ENCODE peak calls at places on chromosome 5, in ten cellular contexts. R, V, F, P, T, X, E, H, C and K are unnamed samples.

GRCh38 chr5:115126303-115126702 is 43.4 kb downstream of the TRIM36 start:
- DNase-seq in T (no peak), P (no peak), X (no peak), H (no peak), V (no peak), C (no peak), E (no peak), R (no peak), F (no peak), K (no peak)

GRCh38 chr5:96876292-96876850 is at the start of gene ERAP2:
- DNase-seq in E (no peak), X (no peak), R (peak; percentile 87), P (no peak), T (no peak), C (no peak), F (peak; percentile 51), H (no peak), V (no peak), K (no peak)

GRCh38 chr5:132471006-132471907 is 19.3 kb downstream of the IRF1 start:
- DNase-seq in C (no peak), R (no peak), H (peak; percentile 12), P (peak; percentile 45), F (no peak), V (no peak), T (no peak), X (no peak), E (peak; percentile 45), K (peak; percentile 19)

GRCh38 chr5:58072202-58072791 is 387.6 kb downstream of the PLK2 start:
- DNase-seq in P (no peak), V (no peak), X (no peak), T (no peak), F (no peak), E (no peak), R (no peak), H (no peak), C (no peak), K (no peak)

GRCh38 chr5:14066326-14066725 is 76.8 kb upstream of the TRIO start:
- DNase-seq in X (no peak), F (peak; percentile 17), C (no peak), V (no peak), P (no peak), H (no peak), E (no peak), T (no peak), R (no peak), K (no peak)

GRCh38 chr5:147690595-147690994 is 91.9 kb downstream of the JAKMIP2 start:
- DNase-seq in C (no peak), E (no peak), P (no peak), R (peak; percentile 71), T (no peak), H (no peak), V (peak; percentile 31), F (peak; percentile 50), X (no peak), K (no peak)

GRCh38 chr5:39478851-39479250 is 54.1 kb upstream of the DAB2 start:
- DNase-seq in V (no peak), H (no peak), X (no peak), E (no peak), C (no peak), P (no peak), F (no peak), R (no peak), T (no peak), K (no peak)

GRCh38 chr5:15008476-15008875 is 136.9 kb upstream of the ANKH start:
- DNase-seq in R (no peak), E (peak; percentile 94), P (peak; percentile 92), C (peak; percentile 95), V (peak; percentile 85), H (peak; percentile 88), T (peak; percentile 95), F (peak; percentile 96), X (peak; percentile 92), K (peak; percentile 98)

GRCh38 chr5:179287071-179287470 is 58.2 kb downstream of the ADAMTS2 start:
- DNase-seq in F (no peak), V (no peak), P (no peak), X (peak; percentile 13), H (peak; percentile 58), C (no peak), R (no peak), T (no peak), E (no peak), K (peak; percentile 76)

GRCh38 chr5:144191998-144192397 is 21.3 kb downstream of the KCTD16 start:
- DNase-seq in V (peak; percentile 65), H (no peak), F (peak; percentile 75), X (no peak), E (no peak), R (peak; percentile 91), T (no peak), C (no peak), P (no peak), K (no peak)

GRCh38 chr5:138305797-138306196 is 25.8 kb downstream of the CDC25C start:
- DNase-seq in C (no peak), V (no peak), T (no peak), F (peak; percentile 57), P (peak; percentile 86), H (peak; percentile 72), E (peak; percentile 62), R (peak; percentile 53), X (peak; percentile 72), K (no peak)

GRCh38 chr5:2960309-2960708 is 208.8 kb upstream of the IRX2 start:
- DNase-seq in H (no peak), F (no peak), E (no peak), C (no peak), X (no peak), R (no peak), V (no peak), T (no peak), P (no peak), K (no peak)

GRCh38 chr5:157800109-157800508 is 56.6 kb downstream of the LSM11 start:
- DNase-seq in F (no peak), V (no peak), R (no peak), H (no peak), C (no peak), T (no peak), X (no peak), P (no peak), E (no peak), K (no peak)

GRCh38 chr5:136018814-136019777 is 9.7 kb upstream of the TGFBI start:
- DNase-seq in C (peak; percentile 95), F (peak; percentile 41), P (peak; percentile 71), E (no peak), X (peak; percentile 29), R (no peak), H (no peak), V (no peak), T (no peak), K (peak; percentile 78)

GRCh38 chr5:32076699-32077695 is 97.1 kb downstream of the GOLPH3 start:
- DNase-seq in F (peak; percentile 39), V (peak; percentile 34), T (peak; percentile 38), E (no peak), R (peak; percentile 80), X (peak; percentile 39), P (peak; percentile 72), C (no peak), H (no peak), K (no peak)

GRCh38 chr5:169979871-169980270 is 424 bp downstream of the INSYN2B start:
- DNase-seq in P (no peak), T (no peak), F (no peak), H (no peak), V (no peak), X (no peak), R (no peak), E (no peak), C (no peak), K (no peak)

GRCh38 chr5:169978744-169979143 is 1.6 kb downstream of the INSYN2B start:
- DNase-seq in T (no peak), V (no peak), F (no peak), P (no peak), H (no peak), X (no peak), R (no peak), C (no peak), E (no peak), K (no peak)

GRCh38 chr5:169980418-169981053 is at the start of gene INSYN2B:
- DNase-seq in X (peak; percentile 18), P (peak; percentile 89), V (peak; percentile 56), H (no peak), T (peak; percentile 84), E (peak; percentile 71), R (peak; percentile 93), F (peak; percentile 83), C (peak; percentile 89), K (peak; percentile 41)
- H3K27ac ChIP-seq in X (no peak within 1 kb of the TSS), P (no peak within 1 kb of the TSS), V (no peak within 1 kb of the TSS), H (no peak within 1 kb of the TSS), T (peak within 1 kb of the TSS; percentile 67), E (peak within 1 kb of the TSS; percentile 60), R (peak within 1 kb of the TSS; percentile 63), F (peak within 1 kb of the TSS; percentile 93), C (peak within 1 kb of the TSS; percentile 49), K (no peak within 1 kb of the TSS)

GRCh38 chr5:60210810-60211209 is 317.3 kb upstream of the PDE4D start:
- DNase-seq in R (no peak), V (no peak), X (no peak), C (no peak), F (no peak), T (no peak), P (no peak), H (no peak), E (no peak), K (peak; percentile 54)
- H3K4me3 ChIP-seq in R (no peak overlapping the region), V (no peak overlapping the region), X (no peak overlapping the region), C (no peak overlapping the region), F (no peak overlapping the region), T (peak overlapping the region; percentile 31), P (no peak overlapping the region), H (no peak overlapping the region), E (no peak overlapping the region), K (peak overlapping the region; percentile 33)

GRCh38 chr5:91145233-91145620 is 237.9 kb downstream of the ARRDC3 start:
- DNase-seq in X (no peak), H (no peak), V (no peak), E (no peak), P (no peak), T (no peak), C (no peak), F (no peak), R (no peak), K (no peak)

GRCh38 chr5:91142819-91143218 is 240.3 kb downstream of the ARRDC3 start:
- DNase-seq in X (no peak), R (no peak), P (no peak), H (no peak), V (no peak), T (no peak), F (no peak), E (no peak), C (no peak), K (no peak)

GRCh38 chr5:91146221-91146620 is 236.9 kb downstream of the ARRDC3 start:
- DNase-seq in T (no peak), C (no peak), P (no peak), X (no peak), E (no peak), V (no peak), R (no peak), H (no peak), F (no peak), K (no peak)

GRCh38 chr5:91143840-91144239 is 239.3 kb downstream of the ARRDC3 start:
- DNase-seq in E (no peak), C (no peak), R (no peak), H (no peak), P (no peak), X (no peak), T (no peak), V (no peak), F (no peak), K (no peak)

GRCh38 chr5:91144491-91145232 is 238.5 kb downstream of the ARRDC3 start:
- DNase-seq in R (no peak), C (no peak), F (no peak), E (no peak), T (no peak), P (no peak), V (no peak), H (no peak), X (no peak), K (no peak)
- H3K27ac ChIP-seq in R (no peak overlapping the region), C (no peak overlapping the region), F (no peak overlapping the region), E (peak overlapping the region; percentile 66), T (no peak overlapping the region), P (peak overlapping the region; percentile 53), V (no peak overlapping the region), H (peak overlapping the region; percentile 61), X (peak overlapping the region; percentile 31), K (peak overlapping the region; percentile 58)

GRCh38 chr5:36637516-36637915 is 31.1 kb downstream of the SLC1A3 start:
- DNase-seq in T (no peak), R (no peak), X (no peak), P (no peak), H (no peak), E (no peak), C (no peak), V (no peak), F (no peak), K (no peak)
- H3K4me3 ChIP-seq in T (no peak overlapping the region), R (no peak overlapping the region), X (no peak overlapping the region), P (no peak overlapping the region), H (no peak overlapping the region), E (no peak overlapping the region), C (no peak overlapping the region), V (no peak overlapping the region), F (no peak overlapping the region), K (no peak overlapping the region)